ENCODE peak calls at places on chromosomes 12 and 14, in six cellular contexts. Y, U, A, E, X and N are unnamed samples.

GRCh38 chr12:127355061-127355820 is 911.7 kb upstream of the TMEM132C start:
- DNase-seq in Y (no peak), U (no peak), A (peak), E (no peak), X (no peak), N (no peak)

GRCh38 chr14:85057266-85057665 is 472.7 kb upstream of the FLRT2 start:
- DNase-seq in Y (no peak), U (no peak), A (no peak), E (no peak), X (no peak), N (no peak)

GRCh38 chr12:3207858-3208257 is 130.7 kb downstream of the TSPAN9 start:
- DNase-seq in Y (no peak), U (no peak), A (no peak), E (no peak), X (no peak), N (no peak)

GRCh38 chr14:93332032-93332852 is 594 bp downstream of the BTBD7 start:
- DNase-seq in Y (peak), U (no peak), A (peak), E (peak), X (peak), N (peak)

GRCh38 chr12:15474766-15475165 is 152.5 kb downstream of the PTPRO start:
- DNase-seq in Y (no peak), U (no peak), A (no peak), E (no peak), X (no peak), N (no peak)

GRCh38 chr12:27291862-27292261 is 40.8 kb upstream of the BMAL2 start:
- DNase-seq in Y (no peak), U (no peak), A (no peak), E (no peak), X (no peak), N (no peak)

GRCh38 chr14:46322076-46322475 is 329.5 kb downstream of the RPL10L start:
- DNase-seq in Y (no peak), U (no peak), A (no peak), E (no peak), X (no peak), N (no peak)

GRCh38 chr12:80186727-80187217 is 87.4 kb downstream of the OTOGL start:
- DNase-seq in Y (no peak), U (no peak), A (peak), E (peak), X (no peak), N (peak)

GRCh38 chr12:120056739-120057138 is 59.8 kb downstream of the RAB35 start:
- DNase-seq in Y (no peak), U (no peak), A (no peak), E (no peak), X (no peak), N (no peak)

GRCh38 chr14:53529519-53529918 is 376.4 kb upstream of the DDHD1 start:
- DNase-seq in Y (no peak), U (no peak), A (no peak), E (no peak), X (no peak), N (no peak)

GRCh38 chr14:96341323-96341722 is 21.8 kb downstream of the ATG2B start:
- DNase-seq in Y (no peak), U (no peak), A (no peak), E (no peak), X (no peak), N (no peak)

GRCh38 chr12:71004578-71004977 is 84.0 kb upstream of the PTPRR start:
- DNase-seq in Y (no peak), U (no peak), A (no peak), E (no peak), X (no peak), N (no peak)

GRCh38 chr14:31692376-31692781 is 131.2 kb downstream of the NUBPL start:
- DNase-seq in Y (no peak), U (no peak), A (no peak), E (no peak), X (no peak), N (no peak)

GRCh38 chr12:131831021-131831571 is 2.9 kb downstream of the MMP17 start:
- DNase-seq in Y (no peak), U (peak), A (peak), E (no peak), X (no peak), N (no peak)

GRCh38 chr12:25130741-25131188 is 64.2 kb downstream of the DNAI7 start:
- DNase-seq in Y (no peak), U (no peak), A (peak), E (peak), X (no peak), N (no peak)

GRCh38 chr14:45089813-45090212 is 5.9 kb downstream of the PRPF39 start:
- DNase-seq in Y (no peak), U (no peak), A (peak), E (peak), X (no peak), N (no peak)

GRCh38 chr12:57882575-57882974 is 36.0 kb upstream of the CTDSP2 start:
- DNase-seq in Y (no peak), U (no peak), A (no peak), E (no peak), X (no peak), N (no peak)

GRCh38 chr14:103313704-103314103 is 20.3 kb upstream of the EIF5 start:
- DNase-seq in Y (no peak), U (no peak), A (no peak), E (no peak), X (no peak), N (no peak)

GRCh38 chr12:47991592-47991991 is 12.7 kb downstream of the COL2A1 start:
- DNase-seq in Y (no peak), U (no peak), A (no peak), E (no peak), X (no peak), N (no peak)

GRCh38 chr14:69037790-69038448 is 58.8 kb upstream of the ACTN1 start:
- DNase-seq in Y (no peak), U (no peak), A (peak), E (no peak), X (no peak), N (no peak)

GRCh38 chr12:51959211-51959610 is 7.7 kb downstream of the ACVR1B start:
- DNase-seq in Y (peak), U (no peak), A (no peak), E (no peak), X (no peak), N (no peak)